ENCODE peak calls at places on chromosomes 13 and 19, in eight cellular contexts. One of them, this sample, is unnamed.

GRCh38 chr13:51644649-51645048 is 60.4 kb downstream of the WDFY2 start:
- DNase-seq in stimulated activated CD8-positive, alpha-beta memory T cell treated with anti-CD3 and anti-CD28 coated beads, Interleukin-12 subunit alpha, Interleukin-12 subunit beta, amount 100 ng/mL, for 1 hour: no peak
- DNase-seq in NB4: peak; percentile 60
- DNase-seq in upper lobe of left lung: no peak
- DNase-seq in stomach: no peak
- DNase-seq in mucosa of descending colon: no peak
- DNase-seq in effector memory CD4-positive, alpha-beta T cell: no peak
- DNase-seq in NCI-H1930: peak; percentile 30
- DNase-seq in this sample: no peak

GRCh38 chr13:86446311-86446710 is 647.1 kb upstream of the SLITRK6 start:
- DNase-seq in stimulated activated CD8-positive, alpha-beta memory T cell treated with anti-CD3 and anti-CD28 coated beads, Interleukin-12 subunit alpha, Interleukin-12 subunit beta, amount 100 ng/mL, for 1 hour: no peak
- DNase-seq in NB4: no peak
- DNase-seq in upper lobe of left lung: no peak
- DNase-seq in stomach: no peak
- DNase-seq in mucosa of descending colon: no peak
- DNase-seq in effector memory CD4-positive, alpha-beta T cell: no peak
- DNase-seq in NCI-H1930: no peak
- DNase-seq in this sample: no peak

GRCh38 chr19:48421548-48421947 is 24.2 kb upstream of the GRWD1 start:
- DNase-seq in stimulated activated CD8-positive, alpha-beta memory T cell treated with anti-CD3 and anti-CD28 coated beads, Interleukin-12 subunit alpha, Interleukin-12 subunit beta, amount 100 ng/mL, for 1 hour: no peak
- DNase-seq in NB4: no peak
- DNase-seq in upper lobe of left lung: no peak
- DNase-seq in stomach: no peak
- DNase-seq in mucosa of descending colon: no peak
- DNase-seq in effector memory CD4-positive, alpha-beta T cell: no peak
- DNase-seq in NCI-H1930: no peak
- DNase-seq in this sample: no peak

GRCh38 chr13:112953591-112954487 is 15.2 kb upstream of the MCF2L start:
- DNase-seq in stimulated activated CD8-positive, alpha-beta memory T cell treated with anti-CD3 and anti-CD28 coated beads, Interleukin-12 subunit alpha, Interleukin-12 subunit beta, amount 100 ng/mL, for 1 hour: no peak
- DNase-seq in NB4: no peak
- DNase-seq in upper lobe of left lung: peak; percentile 18
- DNase-seq in stomach: peak; percentile 20
- DNase-seq in mucosa of descending colon: no peak
- DNase-seq in effector memory CD4-positive, alpha-beta T cell: no peak
- DNase-seq in NCI-H1930: no peak
- DNase-seq in this sample: no peak

GRCh38 chr19:19510432-19510831 is 4.9 kb downstream of the TSSK6 start:
- DNase-seq in stimulated activated CD8-positive, alpha-beta memory T cell treated with anti-CD3 and anti-CD28 coated beads, Interleukin-12 subunit alpha, Interleukin-12 subunit beta, amount 100 ng/mL, for 1 hour: no peak
- DNase-seq in NB4: no peak
- DNase-seq in upper lobe of left lung: no peak
- DNase-seq in stomach: no peak
- DNase-seq in mucosa of descending colon: no peak
- DNase-seq in effector memory CD4-positive, alpha-beta T cell: no peak
- DNase-seq in NCI-H1930: no peak
- DNase-seq in this sample: no peak

GRCh38 chr19:3575260-3575741 is 2.6 kb downstream of the HMG20B start:
- DNase-seq in stimulated activated CD8-positive, alpha-beta memory T cell treated with anti-CD3 and anti-CD28 coated beads, Interleukin-12 subunit alpha, Interleukin-12 subunit beta, amount 100 ng/mL, for 1 hour: no peak
- DNase-seq in NB4: no peak
- DNase-seq in upper lobe of left lung: no peak
- DNase-seq in stomach: peak; percentile 42
- DNase-seq in mucosa of descending colon: no peak
- DNase-seq in effector memory CD4-positive, alpha-beta T cell: no peak
- DNase-seq in NCI-H1930: no peak
- DNase-seq in this sample: no peak

GRCh38 chr13:44879452-44880058 is 109.7 kb downstream of the NUFIP1 start:
- DNase-seq in stimulated activated CD8-positive, alpha-beta memory T cell treated with anti-CD3 and anti-CD28 coated beads, Interleukin-12 subunit alpha, Interleukin-12 subunit beta, amount 100 ng/mL, for 1 hour: no peak
- DNase-seq in NB4: peak; percentile 61
- DNase-seq in upper lobe of left lung: peak; percentile 34
- DNase-seq in stomach: no peak
- DNase-seq in mucosa of descending colon: no peak
- DNase-seq in effector memory CD4-positive, alpha-beta T cell: no peak
- DNase-seq in NCI-H1930: no peak
- DNase-seq in this sample: no peak

GRCh38 chr19:41263850-41264580 is at the start of gene HNRNPUL1:
- DNase-seq in stimulated activated CD8-positive, alpha-beta memory T cell treated with anti-CD3 and anti-CD28 coated beads, Interleukin-12 subunit alpha, Interleukin-12 subunit beta, amount 100 ng/mL, for 1 hour: peak; percentile 100
- DNase-seq in NB4: peak; percentile 98
- DNase-seq in upper lobe of left lung: peak; percentile 98
- DNase-seq in stomach: peak; percentile 98
- DNase-seq in mucosa of descending colon: peak; percentile 99
- DNase-seq in effector memory CD4-positive, alpha-beta T cell: peak; percentile 99
- DNase-seq in NCI-H1930: peak; percentile 100
- DNase-seq in this sample: peak; percentile 100

GRCh38 chr13:62387642-62388041 is 972.0 kb upstream of the PCDH20 start:
- DNase-seq in stimulated activated CD8-positive, alpha-beta memory T cell treated with anti-CD3 and anti-CD28 coated beads, Interleukin-12 subunit alpha, Interleukin-12 subunit beta, amount 100 ng/mL, for 1 hour: no peak
- DNase-seq in NB4: no peak
- DNase-seq in upper lobe of left lung: no peak
- DNase-seq in stomach: no peak
- DNase-seq in mucosa of descending colon: no peak
- DNase-seq in effector memory CD4-positive, alpha-beta T cell: no peak
- DNase-seq in NCI-H1930: no peak
- DNase-seq in this sample: no peak

GRCh38 chr19:2507109-2507508 is 31.2 kb downstream of the GADD45B start:
- DNase-seq in stimulated activated CD8-positive, alpha-beta memory T cell treated with anti-CD3 and anti-CD28 coated beads, Interleukin-12 subunit alpha, Interleukin-12 subunit beta, amount 100 ng/mL, for 1 hour: no peak
- DNase-seq in NB4: peak; percentile 59
- DNase-seq in upper lobe of left lung: peak; percentile 59
- DNase-seq in stomach: peak; percentile 65
- DNase-seq in mucosa of descending colon: no peak
- DNase-seq in effector memory CD4-positive, alpha-beta T cell: peak; percentile 27
- DNase-seq in NCI-H1930: peak; percentile 56
- DNase-seq in this sample: peak; percentile 30

GRCh38 chr13:43054803-43055802 is 31.7 kb downstream of the DNAJC15 start:
- DNase-seq in stimulated activated CD8-positive, alpha-beta memory T cell treated with anti-CD3 and anti-CD28 coated beads, Interleukin-12 subunit alpha, Interleukin-12 subunit beta, amount 100 ng/mL, for 1 hour: no peak
- DNase-seq in NB4: no peak
- DNase-seq in upper lobe of left lung: no peak
- DNase-seq in stomach: no peak
- DNase-seq in mucosa of descending colon: peak; percentile 51
- DNase-seq in effector memory CD4-positive, alpha-beta T cell: peak; percentile 0
- DNase-seq in NCI-H1930: no peak
- DNase-seq in this sample: no peak

GRCh38 chr13:45873491-45874360 is 22.2 kb upstream of the SIAH3 start:
- DNase-seq in stimulated activated CD8-positive, alpha-beta memory T cell treated with anti-CD3 and anti-CD28 coated beads, Interleukin-12 subunit alpha, Interleukin-12 subunit beta, amount 100 ng/mL, for 1 hour: no peak
- DNase-seq in NB4: no peak
- DNase-seq in upper lobe of left lung: no peak
- DNase-seq in stomach: no peak
- DNase-seq in mucosa of descending colon: no peak
- DNase-seq in effector memory CD4-positive, alpha-beta T cell: no peak
- DNase-seq in NCI-H1930: no peak
- DNase-seq in this sample: no peak

GRCh38 chr13:60351326-60351725 is 45.7 kb upstream of the TDRD3 start:
- DNase-seq in stimulated activated CD8-positive, alpha-beta memory T cell treated with anti-CD3 and anti-CD28 coated beads, Interleukin-12 subunit alpha, Interleukin-12 subunit beta, amount 100 ng/mL, for 1 hour: no peak
- DNase-seq in NB4: no peak
- DNase-seq in upper lobe of left lung: no peak
- DNase-seq in stomach: no peak
- DNase-seq in mucosa of descending colon: no peak
- DNase-seq in effector memory CD4-positive, alpha-beta T cell: no peak
- DNase-seq in NCI-H1930: no peak
- DNase-seq in this sample: no peak

GRCh38 chr19:46495789-46496099 is at the start of gene PNMA8B:
- DNase-seq in stimulated activated CD8-positive, alpha-beta memory T cell treated with anti-CD3 and anti-CD28 coated beads, Interleukin-12 subunit alpha, Interleukin-12 subunit beta, amount 100 ng/mL, for 1 hour: no peak
- DNase-seq in NB4: no peak
- DNase-seq in upper lobe of left lung: no peak
- DNase-seq in stomach: no peak
- DNase-seq in mucosa of descending colon: no peak
- DNase-seq in effector memory CD4-positive, alpha-beta T cell: no peak
- DNase-seq in NCI-H1930: peak; percentile 93
- DNase-seq in this sample: no peak

GRCh38 chr19:30781519-30781918 is 409.3 kb downstream of the ZNF536 start:
- DNase-seq in stimulated activated CD8-positive, alpha-beta memory T cell treated with anti-CD3 and anti-CD28 coated beads, Interleukin-12 subunit alpha, Interleukin-12 subunit beta, amount 100 ng/mL, for 1 hour: no peak
- DNase-seq in NB4: no peak
- DNase-seq in upper lobe of left lung: no peak
- DNase-seq in stomach: no peak
- DNase-seq in mucosa of descending colon: no peak
- DNase-seq in effector memory CD4-positive, alpha-beta T cell: no peak
- DNase-seq in NCI-H1930: no peak
- DNase-seq in this sample: no peak